ENCODE peak calls at places on chromosome 22, in nine cellular contexts. B is epithelial cell of prostate, O is head of caudate nucleus, Y is HTR-8/SVneo, J is HL-60, D is RCC 7860, S is activated T-cell treated with anti-CD3 and anti-CD28 coated beads for 24 hours, T is frontal cortex, A is RKO. X is an unnamed sample.

GRCh38 chr22:28172948-28173360 is 253.9 kb upstream of the PITPNB start:
- DNase-seq in T (no peak), S (no peak), J (no peak), D (no peak), Y (peak), B (peak), A (no peak), O (no peak), X (no peak)

GRCh38 chr22:42610211-42610610 is 4.5 kb downstream of the POLDIP3 start:
- DNase-seq in J (no peak), O (no peak), D (no peak), Y (no peak), T (no peak), A (no peak), B (no peak), S (no peak), X (no peak)

GRCh38 chr22:20524004-20524481 is 16.6 kb downstream of the MED15 start:
- DNase-seq in Y (no peak), J (no peak), A (no peak), B (no peak), S (no peak), T (no peak), D (peak), O (no peak), X (no peak)

GRCh38 chr22:20569059-20570058 is 61.9 kb downstream of the MED15 start:
- DNase-seq in S (peak), D (peak), J (peak), T (peak), Y (peak), A (peak), O (peak), B (peak), X (no peak)

GRCh38 chr22:23270212-23270733 is 90.0 kb downstream of the BCR start:
- DNase-seq in O (peak), A (no peak), T (no peak), Y (no peak), J (no peak), S (no peak), D (no peak), B (no peak), X (no peak)

GRCh38 chr22:31943206-31943975 is 944 bp upstream of the YWHAH start:
- DNase-seq in B (no peak), O (no peak), T (no peak), J (no peak), A (no peak), S (no peak), D (no peak), Y (no peak), X (no peak)

GRCh38 chr22:45919504-45920286 is 57.3 kb downstream of the WNT7B start:
- DNase-seq in S (no peak), T (no peak), J (no peak), A (no peak), B (peak), D (peak), Y (no peak), O (no peak), X (no peak)

GRCh38 chr22:24758164-24758799 is 16.2 kb downstream of the PIWIL3 start:
- DNase-seq in A (peak), S (peak), T (peak), O (peak), J (peak), Y (peak), D (peak), B (no peak), X (no peak)

GRCh38 chr22:41345807-41346335 is 35.9 kb upstream of the TEF start:
- DNase-seq in A (no peak), B (no peak), Y (no peak), O (no peak), D (no peak), S (no peak), J (no peak), T (no peak), X (no peak)

GRCh38 chr22:26393929-26394328 is 35.1 kb upstream of the ASPHD2 start:
- DNase-seq in D (no peak), A (no peak), Y (no peak), B (no peak), O (no peak), T (no peak), J (no peak), S (no peak), X (no peak)

GRCh38 chr22:23047742-23048141 is 22.6 kb upstream of the GNAZ start:
- DNase-seq in O (no peak), S (no peak), D (no peak), T (no peak), Y (no peak), B (no peak), J (no peak), A (no peak), X (no peak)

X was measured in NCI-H2107.